ENCODE peak calls at places on chromosomes 1 and 21, in four cellular contexts. U is IMR-90, L is neuronal stem cell, Y is mesenchymal stem cell. A is an unnamed sample.

GRCh38 chr1:1434131-1434811 is 1.2 kb upstream of the VWA1 start:
- DNase-seq in U (no peak), L (no peak), Y (no peak), A (peak)

GRCh38 chr1:16396591-16396990 is 29.5 kb downstream of the SZRD1 start:
- DNase-seq in U (peak), L (no peak), Y (peak), A (no peak)

GRCh38 chr1:85366391-85366790 is 90.0 kb upstream of the BCL10 start:
- DNase-seq in U (peak), L (no peak), Y (peak), A (no peak)

GRCh38 chr1:53139911-53140310 is 2.5 kb downstream of the SLC1A7 start:
- DNase-seq in U (peak), L (no peak), Y (peak), A (no peak)

GRCh38 chr21:16124397-16125130 is 394.8 kb downstream of the USP25 start:
- DNase-seq in U (peak), L (no peak), Y (peak), A (no peak)

GRCh38 chr1:151457911-151458882 is 1.1 kb downstream of the POGZ start:
- DNase-seq in U (peak), L (peak), Y (peak), A (peak)

GRCh38 chr1:233172201-233172600 is 123.3 kb downstream of the PCNX2 start:
- DNase-seq in U (peak), L (no peak), Y (no peak), A (no peak)

GRCh38 chr1:16906873-16907272 is 11.1 kb downstream of the RNU1-2 start:
- DNase-seq in U (no peak), L (no peak), Y (no peak), A (no peak)

GRCh38 chr1:99645199-99645598 is 714 bp upstream of the PALMD start:
- DNase-seq in U (peak), L (no peak), Y (peak), A (no peak)

GRCh38 chr1:89939059-89939570 is 55.8 kb upstream of the ZNF326 start:
- DNase-seq in U (no peak), L (peak), Y (no peak), A (no peak)
- H2BK5ac ChIP-seq in U (no peak), L (no peak), Y (no peak), A (no peak)

DNA sequence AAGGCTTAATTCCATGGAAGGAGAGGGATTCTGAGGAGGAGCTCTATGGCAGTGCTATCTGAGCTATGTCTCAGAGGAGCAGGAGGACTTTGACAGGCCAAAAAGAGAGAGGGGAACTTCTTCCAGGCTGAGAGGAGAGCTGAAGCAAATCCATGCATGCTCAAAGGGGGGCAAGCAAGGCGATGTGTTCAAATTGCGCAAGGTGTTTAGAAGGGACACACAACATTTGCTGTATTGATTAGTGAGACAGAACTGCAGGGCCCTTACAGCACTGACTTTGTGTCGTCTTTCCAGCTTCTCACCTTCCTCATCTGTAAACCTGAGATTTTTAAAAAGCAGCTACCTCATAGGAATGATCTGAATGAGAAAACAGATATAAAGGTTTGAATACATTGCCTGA is 145.3 kb downstream of the DAB1 start:
- DNase-seq in U (no peak), L (no peak), Y (no peak), A (no peak)
- H4K91ac ChIP-seq in U (no peak), L (no peak), Y (no peak), A (no peak)

DNA sequence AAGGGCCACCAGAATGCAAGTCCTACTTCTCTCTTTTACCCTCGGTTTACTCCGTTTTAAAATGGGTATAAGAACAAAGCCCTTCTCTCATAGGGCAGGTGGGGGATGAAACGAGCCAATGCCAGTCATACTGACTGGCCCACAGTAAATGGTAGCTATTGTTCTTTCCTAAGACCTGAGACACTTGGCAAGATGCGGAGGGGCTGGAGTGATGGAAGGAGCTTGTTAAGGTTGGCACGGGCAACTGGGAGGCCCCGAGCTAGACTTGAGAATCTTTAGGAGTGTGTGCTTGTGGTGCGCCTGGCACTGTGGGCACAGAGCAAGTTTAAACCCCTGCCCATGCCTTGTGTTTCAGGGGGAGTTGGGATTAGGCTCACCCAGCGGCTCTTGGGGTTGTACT is 240.7 kb upstream of the TMEM51 start:
- DNase-seq in U (no peak), L (no peak), Y (no peak), A (no peak)
- H2BK5ac ChIP-seq in U (no peak), L (no peak), Y (no peak), A (no peak)

DNA sequence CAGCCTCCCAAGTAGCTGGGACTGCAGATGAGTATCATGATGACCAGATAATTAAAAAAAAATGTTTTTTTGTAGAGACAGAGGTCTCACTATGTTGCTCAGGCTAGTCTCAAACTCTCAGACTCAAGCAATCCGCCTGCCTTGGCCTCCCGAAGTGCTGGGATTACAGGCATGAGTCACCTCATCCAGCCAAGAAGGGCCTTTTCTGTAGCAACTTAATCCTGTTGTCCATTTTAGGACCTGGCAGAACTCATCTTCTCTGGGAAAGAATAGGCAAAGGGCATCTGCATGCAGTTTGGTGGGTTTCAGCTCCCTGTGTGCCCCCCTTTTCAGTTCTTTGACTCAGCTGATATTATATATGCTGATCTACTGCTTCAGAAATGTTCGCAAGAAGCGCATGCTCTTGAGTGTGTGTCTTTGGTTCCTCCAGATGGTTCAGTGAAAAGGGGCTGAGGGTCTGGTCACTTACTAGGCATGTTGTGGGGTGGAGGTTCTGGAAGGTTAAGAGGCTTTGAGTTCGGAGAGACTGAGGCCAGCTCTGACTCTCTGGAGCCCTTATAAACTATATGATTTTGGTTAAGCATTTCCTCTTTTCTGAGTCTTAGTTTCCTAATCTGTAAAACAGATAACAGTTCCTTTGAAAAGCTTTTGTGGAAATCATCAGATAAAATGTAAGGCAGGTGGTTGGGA is 19.4 kb upstream of the SRSF4 start:
- DNase-seq in U (peak), L (no peak), Y (peak), A (no peak)
- H4K91ac ChIP-seq in U (peak), L (no peak), Y (no peak), A (no peak)

DNA sequence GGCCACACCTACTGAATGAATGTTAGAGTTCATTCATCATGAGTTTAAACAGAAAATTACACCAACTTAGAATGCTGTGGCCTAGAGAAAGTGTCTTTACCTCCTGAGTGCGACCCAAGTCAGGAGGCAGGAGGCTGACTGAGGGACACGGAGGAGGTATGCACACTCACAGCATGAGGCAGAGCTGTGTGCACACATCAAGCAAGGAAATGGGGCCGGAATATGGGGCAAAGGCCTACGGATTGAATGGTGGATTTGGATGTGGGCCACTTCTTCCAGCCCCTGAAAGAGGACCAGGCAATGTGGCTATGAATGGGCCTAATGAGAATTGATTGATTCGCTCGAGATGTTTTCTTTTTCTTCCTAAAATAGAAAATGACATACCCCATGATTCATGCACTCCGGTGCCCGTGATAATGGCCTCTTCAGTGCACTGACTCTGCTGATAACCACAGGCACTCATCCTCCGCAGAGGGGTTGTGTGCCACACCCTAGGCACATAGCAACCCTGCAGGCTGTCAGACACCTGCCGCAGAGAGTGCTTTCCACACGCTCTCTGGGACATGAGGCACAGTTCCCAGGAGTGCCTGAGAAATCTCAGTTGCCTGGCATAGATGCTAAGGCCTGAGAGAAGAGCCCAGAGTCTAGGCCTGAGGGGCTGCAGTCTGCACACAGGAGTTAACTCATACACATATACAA is 155.5 kb downstream of the GLUL start:
- DNase-seq in U (peak), L (no peak), Y (no peak), A (no peak)
- H2BK5ac ChIP-seq in U (no peak), L (no peak), Y (no peak), A (no peak)

DNA sequence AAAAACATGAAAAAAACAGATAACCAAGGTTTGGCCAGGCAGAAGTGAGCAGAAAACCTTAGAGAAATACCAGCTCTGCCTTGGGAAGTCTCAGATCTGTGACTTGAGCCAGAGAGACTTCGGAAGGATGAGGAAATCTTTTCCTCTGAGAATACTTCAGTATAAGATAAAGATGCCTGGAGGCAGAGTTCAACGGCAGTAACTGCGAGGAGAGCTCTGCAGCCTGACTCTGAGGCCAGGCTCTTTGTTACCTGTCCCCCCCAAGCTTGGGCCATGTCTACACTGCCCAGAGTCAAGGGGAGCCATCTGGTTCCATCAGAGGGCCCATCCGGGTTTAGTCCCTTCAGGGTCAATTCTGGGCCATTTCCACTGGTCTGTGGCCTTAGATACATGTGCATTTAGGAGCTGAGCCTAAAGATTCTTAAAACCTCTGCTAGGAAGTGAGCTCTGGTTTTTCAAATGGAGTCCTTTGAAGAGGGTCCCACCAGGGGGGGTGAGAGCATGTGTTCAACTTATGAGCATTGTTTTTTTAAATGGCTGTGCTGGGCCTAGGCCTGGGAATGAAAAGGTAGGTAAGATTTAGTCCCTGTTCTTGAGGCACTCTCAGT is 8.7 kb downstream of the KIRREL1 start:
- DNase-seq in U (peak), L (no peak), Y (peak), A (no peak)
- H4K91ac ChIP-seq in U (peak), L (no peak), Y (peak), A (no peak)

GRCh38 chr1:214402583-214403216 is 121.7 kb downstream of the SMYD2 start:
- DNase-seq in U (peak), L (no peak), Y (no peak), A (no peak)
- H2BK5ac ChIP-seq in U (peak), L (no peak), Y (peak), A (no peak)